ENCODE peak calls at places on chromosomes 4 and X, in five cellular contexts. X is AG04450, N is upper lobe of right lung, T is glutamatergic neuron, M is uterus. F is an unnamed sample.

GRCh38 chr4:103018391-103019318 is 850 bp downstream of the SLC9B1 start:
- DNase-seq in X (no peak), N (peak), T (no peak), M (peak), F (no peak)

GRCh38 chrX:132209527-132209926 is 9.7 kb downstream of the RAP2C start:
- DNase-seq in X (no peak), N (no peak), T (no peak), M (no peak), F (no peak)

GRCh38 chr4:166957451-166957850 is 276.8 kb downstream of the SPOCK3 start:
- DNase-seq in X (no peak), N (no peak), T (no peak), M (no peak), F (no peak)

GRCh38 chrX:46383006-46383405 is 162.2 kb downstream of the ZNF674 start:
- DNase-seq in X (no peak), N (no peak), T (no peak), M (no peak), F (no peak)

GRCh38 chr4:24807611-24808010 is 12.2 kb downstream of the SOD3 start:
- DNase-seq in X (no peak), N (no peak), T (no peak), M (no peak), F (peak)

GRCh38 chr4:23815351-23815750 is 74.5 kb downstream of the PPARGC1A start:
- DNase-seq in X (no peak), N (no peak), T (no peak), M (no peak), F (no peak)

GRCh38 chrX:49844622-49845021 is 15.5 kb downstream of the PAGE4 start:
- DNase-seq in X (no peak), N (no peak), T (no peak), M (no peak), F (no peak)

GRCh38 chr4:188130355-188130754 is 8.9 kb upstream of the TRIML1 start:
- DNase-seq in X (no peak), N (no peak), T (no peak), M (no peak), F (peak)

GRCh38 chrX:475926-476723 is 89.4 kb upstream of the PPP2R3B start:
- DNase-seq in X (no peak), N (no peak), T (no peak), M (no peak), F (no peak)

GRCh38 chrX:2536974-2537373 is 36.2 kb upstream of the DHRSX start:
- DNase-seq in X (no peak), N (no peak), T (no peak), M (no peak), F (no peak)

DNA sequence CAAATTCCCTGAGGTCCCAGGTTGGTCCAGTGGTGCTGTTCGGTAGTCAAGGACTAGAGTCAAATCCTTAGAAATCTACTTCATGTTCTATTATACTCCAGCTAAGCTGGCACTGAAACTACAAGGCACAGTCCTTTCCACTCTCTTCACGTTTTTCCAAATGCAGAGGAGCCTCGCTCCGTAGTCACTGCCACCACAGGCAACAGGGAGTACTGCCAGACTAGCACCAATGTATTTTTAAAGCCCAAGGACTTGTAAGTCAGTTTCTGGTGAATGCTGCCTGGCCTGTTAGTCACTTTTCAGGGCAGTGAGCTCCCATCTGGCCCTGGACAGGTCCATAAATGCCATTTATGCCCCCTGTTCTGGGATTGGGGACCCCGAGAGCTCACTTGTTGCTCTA is 323.5 kb downstream of the FAM47A start:
- DNase-seq in X (no peak), N (no peak), T (no peak), M (no peak), F (no peak)
- TF ChIP-seq CTCF in X (no peak), N (no peak), T (no peak), M (no peak), F (no peak)

DNA sequence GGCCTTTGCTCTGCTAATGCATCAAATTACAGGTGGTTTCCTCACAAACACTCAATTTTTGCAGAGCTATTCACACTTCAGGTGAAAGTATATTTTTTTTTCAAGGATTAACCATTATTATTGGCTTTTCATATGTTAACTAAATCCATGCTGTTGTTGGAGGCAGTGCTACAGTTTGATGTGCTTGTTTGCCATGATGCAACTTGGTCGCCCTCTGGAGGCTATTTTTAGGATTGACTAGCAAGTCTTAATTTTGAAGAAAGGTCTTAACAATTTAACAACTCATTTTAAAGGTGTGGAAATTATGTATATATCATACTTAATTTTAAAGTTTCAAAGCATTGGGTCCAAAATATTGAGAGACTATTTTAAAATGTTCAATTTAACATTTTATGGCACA is 168.8 kb upstream of the FAM47A start:
- DNase-seq in X (peak), N (no peak), T (no peak), M (peak), F (no peak)
- TF ChIP-seq CTCF in X (peak), N (peak), T (peak), M (peak), F (peak)

DNA sequence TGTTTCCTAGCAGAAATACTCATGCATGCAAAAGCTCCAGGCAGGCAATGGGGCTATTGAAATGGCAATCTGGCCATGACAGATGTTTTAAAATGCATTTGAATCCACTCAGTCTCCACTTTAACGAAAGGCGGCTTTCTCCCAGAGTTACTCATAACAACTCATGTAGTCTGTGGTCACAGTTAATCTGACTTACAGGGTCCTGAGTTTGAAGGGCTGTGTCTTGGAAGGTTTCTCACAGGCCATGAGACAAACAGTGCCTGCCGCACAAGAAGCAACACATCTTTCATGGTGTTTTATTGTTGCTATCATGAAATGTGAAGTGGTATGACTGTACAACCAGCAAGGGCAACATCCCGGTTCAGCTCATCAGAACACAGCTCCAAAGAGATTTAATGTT is 185.8 kb downstream of the AMELX start:
- DNase-seq in X (no peak), N (no peak), T (no peak), M (no peak), F (no peak)
- TF ChIP-seq CTCF in X (no peak), N (no peak), T (no peak), M (no peak), F (no peak)

GRCh38 chr4:76625316-76625715 is 190.3 kb downstream of the SHROOM3 start:
- DNase-seq in X (no peak), N (no peak), T (no peak), M (no peak), F (no peak)
- TF ChIP-seq CTCF in X (no peak), N (no peak), T (no peak), M (no peak), F (no peak)

GRCh38 chrX:57528670-57529255 is 63.0 kb upstream of the ZXDB start:
- DNase-seq in X (no peak), N (no peak), T (peak), M (no peak), F (no peak)
- TF ChIP-seq CTCF in X (peak), N (peak), T (no peak), M (no peak), F (peak)

DNA sequence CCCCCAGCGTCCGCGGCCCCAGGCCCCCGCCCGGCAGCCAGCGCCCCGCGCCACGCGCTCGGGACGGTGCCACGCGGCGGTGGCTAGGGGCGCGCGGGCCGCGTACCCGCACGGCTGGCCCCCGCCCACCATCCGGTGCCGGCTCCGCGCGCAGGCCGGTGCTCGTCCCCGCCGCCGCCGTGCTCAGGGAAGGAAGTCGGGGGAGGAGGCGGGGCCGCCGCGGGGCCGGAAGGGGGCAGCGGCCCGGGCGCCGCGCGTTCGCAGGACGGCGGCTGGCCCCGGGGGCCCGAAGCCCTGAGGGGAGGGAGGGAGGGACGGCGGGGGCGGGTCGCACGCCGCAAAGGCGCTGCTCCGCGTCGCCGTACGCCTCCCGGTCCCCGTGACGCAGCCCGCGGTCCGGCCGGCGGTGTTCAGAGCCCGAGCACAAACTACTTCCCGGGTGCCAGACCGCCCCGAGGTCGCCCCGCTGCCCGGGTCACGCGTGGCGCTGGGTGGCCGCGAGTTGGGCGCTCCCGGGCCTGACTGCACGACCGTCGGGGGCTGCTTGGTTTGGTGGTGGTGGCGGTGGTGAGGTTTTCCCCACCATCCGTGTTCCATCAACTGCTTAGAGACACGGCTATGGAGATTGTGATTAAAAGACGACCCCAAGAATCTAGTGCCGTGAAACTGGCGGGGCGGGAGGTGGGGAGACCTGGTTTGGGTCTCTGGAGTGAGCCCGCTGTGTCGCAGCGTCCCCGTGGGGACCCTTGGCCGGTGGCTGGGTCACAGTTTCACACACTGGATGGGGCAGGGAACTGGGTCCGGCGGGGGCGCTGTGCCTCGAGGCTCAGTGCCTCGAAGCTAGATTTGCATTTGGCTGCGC is at the start of gene DCTD:
- DNase-seq in X (no peak), N (peak), T (peak), M (peak), F (peak)
- TF ChIP-seq CTCF in X (peak), N (peak), T (peak), M (peak), F (peak)

GRCh38 chr4:159764343-159764952 is 661.6 kb downstream of the RAPGEF2 start:
- DNase-seq in X (no peak), N (no peak), T (no peak), M (no peak), F (no peak)
- TF ChIP-seq CTCF in X (no peak), N (peak), T (peak), M (no peak), F (peak)

DNA sequence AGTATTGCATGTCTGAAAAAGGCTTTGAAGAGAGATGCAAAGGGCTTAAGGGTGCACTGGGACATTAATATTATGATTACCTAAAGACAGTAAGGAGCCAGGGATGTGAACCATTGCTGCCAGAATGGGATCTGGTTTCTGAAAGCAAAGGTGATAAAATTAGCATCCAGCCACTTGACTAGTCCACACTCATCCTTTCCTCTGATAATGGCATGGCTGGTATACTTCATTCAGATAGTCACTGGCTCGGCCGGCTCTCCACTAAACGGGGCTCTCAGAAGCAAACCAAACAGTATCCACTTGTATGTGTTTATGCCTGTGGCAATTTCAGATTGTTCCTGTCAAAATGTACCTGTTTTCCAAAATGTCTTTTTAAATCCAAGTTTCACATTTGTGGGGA is 46.4 kb downstream of the MAMLD1 start:
- DNase-seq in X (no peak), N (no peak), T (no peak), M (no peak), F (no peak)
- TF ChIP-seq CTCF in X (no peak), N (no peak), T (no peak), M (no peak), F (no peak)

GRCh38 chr4:142530724-142531123 is 315.4 kb downstream of the INPP4B start:
- DNase-seq in X (no peak), N (no peak), T (no peak), M (no peak), F (no peak)
- TF ChIP-seq CTCF in X (no peak), N (no peak), T (no peak), M (no peak), F (no peak)